ENCODE peak calls at places on chromosomes 11 and 22, in four cellular contexts. One of them, this sample, is unnamed. For H3K36me3 and H3K4me1, the result is how much of the 10 kb centered on the place peaks cover.

GRCh38 chr11:118126082-118126838 is 26.4 kb downstream of the SCN4B start:
- DNase-seq in adrenal gland: no peak
- DNase-seq in naive thymus-derived CD4-positive, alpha-beta T cell: no peak
- DNase-seq in body of pancreas: no peak
- DNase-seq in this sample: no peak

GRCh38 chr22:41758231-41758630 is 42.2 kb upstream of the CCDC134 start:
- DNase-seq in naive thymus-derived CD4-positive, alpha-beta T cell: no peak
- DNase-seq in body of pancreas: no peak
- DNase-seq in adrenal gland: no peak
- DNase-seq in this sample: no peak

GRCh38 chr22:32237905-32238304 is 17.2 kb downstream of the SLC5A4 start:
- DNase-seq in naive thymus-derived CD4-positive, alpha-beta T cell: no peak
- DNase-seq in adrenal gland: no peak
- DNase-seq in body of pancreas: no peak
- DNase-seq in this sample: no peak

GRCh38 chr22:29004647-29005371 is 56.8 kb downstream of the C22orf31 start:
- DNase-seq in body of pancreas: peak
- DNase-seq in naive thymus-derived CD4-positive, alpha-beta T cell: no peak
- DNase-seq in adrenal gland: peak
- DNase-seq in this sample: peak

GRCh38 chr11:16989554-16989953 is 24.7 kb downstream of the PLEKHA7 start:
- DNase-seq in adrenal gland: no peak
- DNase-seq in body of pancreas: no peak
- DNase-seq in naive thymus-derived CD4-positive, alpha-beta T cell: no peak
- DNase-seq in this sample: no peak

GRCh38 chr11:133968300-133968699 is 11.5 kb upstream of the IGSF9B start:
- DNase-seq in body of pancreas: no peak
- DNase-seq in adrenal gland: no peak
- DNase-seq in naive thymus-derived CD4-positive, alpha-beta T cell: no peak
- DNase-seq in this sample: no peak

GRCh38 chr22:19823638-19824196 is 31.0 kb downstream of the GNB1L start:
- DNase-seq in adrenal gland: peak
- DNase-seq in naive thymus-derived CD4-positive, alpha-beta T cell: no peak
- DNase-seq in body of pancreas: peak
- DNase-seq in this sample: no peak

GRCh38 chr11:16883179-16883578 is 131.0 kb downstream of the PLEKHA7 start:
- DNase-seq in body of pancreas: no peak
- DNase-seq in adrenal gland: no peak
- DNase-seq in naive thymus-derived CD4-positive, alpha-beta T cell: no peak
- DNase-seq in this sample: no peak

GRCh38 chr11:116535954-116536353 is 236.8 kb downstream of the BUD13 start:
- DNase-seq in naive thymus-derived CD4-positive, alpha-beta T cell: no peak
- DNase-seq in adrenal gland: no peak
- DNase-seq in body of pancreas: no peak
- DNase-seq in this sample: no peak

GRCh38 chr11:45152740-45153595 is 6.5 kb downstream of the PRDM11 start:
- DNase-seq in body of pancreas: no peak
- DNase-seq in adrenal gland: no peak
- DNase-seq in naive thymus-derived CD4-positive, alpha-beta T cell: no peak
- DNase-seq in this sample: no peak

GRCh38 chr22:27309713-27310112 is 491.8 kb downstream of the MN1 start:
- DNase-seq in naive thymus-derived CD4-positive, alpha-beta T cell: no peak
- DNase-seq in body of pancreas: no peak
- DNase-seq in adrenal gland: no peak
- DNase-seq in this sample: no peak

GRCh38 chr11:123607781-123608180 is 46.6 kb downstream of the SCN3B start:
- DNase-seq in naive thymus-derived CD4-positive, alpha-beta T cell: no peak
- DNase-seq in adrenal gland: no peak
- DNase-seq in body of pancreas: no peak
- DNase-seq in this sample: no peak
- H3K36me3 ChIP-seq in naive thymus-derived CD4-positive, alpha-beta T cell: under half
- H3K36me3 ChIP-seq in adrenal gland: under half
- H3K36me3 ChIP-seq in body of pancreas: under half
- H3K36me3 ChIP-seq in this sample: under half

GRCh38 chr11:34679681-34680080 is 58.8 kb downstream of the EHF start:
- DNase-seq in body of pancreas: no peak
- DNase-seq in adrenal gland: no peak
- DNase-seq in naive thymus-derived CD4-positive, alpha-beta T cell: no peak
- DNase-seq in this sample: no peak
- H3K27ac ChIP-seq in body of pancreas: no peak
- H3K27ac ChIP-seq in adrenal gland: no peak
- H3K27ac ChIP-seq in naive thymus-derived CD4-positive, alpha-beta T cell: no peak
- H3K27ac ChIP-seq in this sample: no peak

GRCh38 chr11:46296520-46297448 is 19.3 kb downstream of the CREB3L1 start:
- DNase-seq in body of pancreas: peak
- DNase-seq in adrenal gland: no peak
- DNase-seq in naive thymus-derived CD4-positive, alpha-beta T cell: no peak
- DNase-seq in this sample: peak
- H3K4me1 ChIP-seq in body of pancreas: under half
- H3K4me1 ChIP-seq in adrenal gland: under half
- H3K4me1 ChIP-seq in naive thymus-derived CD4-positive, alpha-beta T cell: under half
- H3K4me1 ChIP-seq in this sample: under half

DNA sequence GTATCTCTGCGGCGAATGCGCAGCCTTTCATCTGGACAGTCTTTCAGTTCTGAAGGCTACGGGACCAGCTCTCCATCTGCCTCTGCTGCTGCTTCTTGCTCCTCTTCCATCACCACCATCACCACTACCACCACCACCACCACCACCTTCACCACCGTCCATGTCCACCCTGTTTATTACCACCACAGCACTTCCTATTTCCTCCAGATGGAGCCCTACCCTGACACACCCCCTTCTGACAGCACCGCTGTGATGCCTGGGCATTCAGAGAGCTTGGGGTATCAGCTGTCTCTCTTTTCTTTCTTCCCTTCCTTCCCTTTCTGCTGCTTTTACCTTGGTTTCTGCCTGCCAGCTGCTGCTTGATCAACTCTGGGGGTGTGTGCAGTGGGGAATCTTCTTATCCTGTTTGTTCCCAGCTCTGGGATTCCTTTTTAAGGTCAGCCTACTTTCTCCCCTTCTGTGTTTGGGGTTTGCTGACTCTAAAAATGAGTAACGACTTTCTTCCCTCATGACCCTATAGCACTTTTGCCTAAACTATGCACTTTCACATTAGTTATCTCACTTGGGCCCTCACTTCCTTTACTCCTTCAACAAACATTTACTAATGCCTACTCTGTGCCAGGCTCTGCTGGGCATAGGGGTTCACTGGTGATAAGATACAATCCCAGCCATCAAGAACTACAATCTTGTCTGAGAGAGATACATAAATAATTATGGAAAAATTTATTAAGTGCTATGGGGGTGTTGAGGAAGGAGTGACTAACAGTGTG is 7.8 kb upstream of the RRM1 start:
- DNase-seq in naive thymus-derived CD4-positive, alpha-beta T cell: no peak
- DNase-seq in adrenal gland: peak
- DNase-seq in body of pancreas: no peak
- DNase-seq in this sample: no peak
- H3K36me3 ChIP-seq in naive thymus-derived CD4-positive, alpha-beta T cell: half or more
- H3K36me3 ChIP-seq in adrenal gland: under half
- H3K36me3 ChIP-seq in body of pancreas: under half
- H3K36me3 ChIP-seq in this sample: under half